ENCODE peak calls at places on chromosome X, in eight cellular contexts. One of them, this sample, is unnamed.

GRCh38 chrX:69072486-69073006 is 92.7 kb downstream of the PJA1 start:
- DNase-seq in EL: no peak
- DNase-seq in AG10803: no peak
- DNase-seq in ACHN: no peak
- DNase-seq in fibroblast of the aortic adventitia: no peak
- DNase-seq in tibial artery: no peak
- DNase-seq in SK-N-SH: peak; percentile 65
- DNase-seq in BJ: no peak
- DNase-seq in this sample: no peak

GRCh38 chrX:8971116-8971515 is 62.8 kb downstream of the FAM9B start:
- DNase-seq in BJ: no peak
- DNase-seq in SK-N-SH: peak; percentile 10
- DNase-seq in fibroblast of the aortic adventitia: peak; percentile 68
- DNase-seq in ACHN: peak; percentile 64
- DNase-seq in AG10803: peak; percentile 63
- DNase-seq in tibial artery: no peak
- DNase-seq in EL: peak; percentile 53
- DNase-seq in this sample: peak; percentile 21

GRCh38 chrX:75603833-75604232 is 81.0 kb upstream of the ZDHHC15 start:
- DNase-seq in AG10803: peak; percentile 12
- DNase-seq in tibial artery: no peak
- DNase-seq in BJ: no peak
- DNase-seq in fibroblast of the aortic adventitia: peak; percentile 40
- DNase-seq in ACHN: peak; percentile 20
- DNase-seq in EL: peak; percentile 0
- DNase-seq in SK-N-SH: peak; percentile 42
- DNase-seq in this sample: peak; percentile 5

GRCh38 chrX:10507181-10507580 is 113.2 kb downstream of the MID1 start:
- DNase-seq in tibial artery: no peak
- DNase-seq in BJ: no peak
- DNase-seq in fibroblast of the aortic adventitia: peak; percentile 71
- DNase-seq in AG10803: peak; percentile 69
- DNase-seq in SK-N-SH: no peak
- DNase-seq in ACHN: no peak
- DNase-seq in EL: peak; percentile 13
- DNase-seq in this sample: no peak

GRCh38 chrX:9327747-9328145 is 137.1 kb upstream of the TBL1X start:
- DNase-seq in SK-N-SH: no peak
- DNase-seq in EL: peak; percentile 85
- DNase-seq in tibial artery: no peak
- DNase-seq in BJ: peak; percentile 60
- DNase-seq in AG10803: peak; percentile 66
- DNase-seq in ACHN: peak; percentile 80
- DNase-seq in fibroblast of the aortic adventitia: peak; percentile 64
- DNase-seq in this sample: no peak

GRCh38 chrX:17537652-17538301 is 162.8 kb downstream of the NHS start:
- DNase-seq in fibroblast of the aortic adventitia: no peak
- DNase-seq in BJ: no peak
- DNase-seq in ACHN: no peak
- DNase-seq in EL: no peak
- DNase-seq in tibial artery: no peak
- DNase-seq in SK-N-SH: no peak
- DNase-seq in AG10803: no peak
- DNase-seq in this sample: no peak

GRCh38 chrX:137427813-137428212 is 138.1 kb upstream of the ZIC3 start:
- DNase-seq in AG10803: peak; percentile 0
- DNase-seq in fibroblast of the aortic adventitia: no peak
- DNase-seq in EL: no peak
- DNase-seq in tibial artery: no peak
- DNase-seq in ACHN: no peak
- DNase-seq in SK-N-SH: no peak
- DNase-seq in BJ: no peak
- DNase-seq in this sample: no peak

GRCh38 chrX:9952313-9952712 is 14.8 kb upstream of the CLDN34 start:
- DNase-seq in SK-N-SH: no peak
- DNase-seq in ACHN: no peak
- DNase-seq in AG10803: no peak
- DNase-seq in fibroblast of the aortic adventitia: no peak
- DNase-seq in BJ: no peak
- DNase-seq in EL: no peak
- DNase-seq in tibial artery: no peak
- DNase-seq in this sample: no peak

GRCh38 chrX:69088171-69088938 is 76.9 kb downstream of the PJA1 start:
- DNase-seq in SK-N-SH: peak; percentile 62
- DNase-seq in tibial artery: no peak
- DNase-seq in ACHN: no peak
- DNase-seq in EL: no peak
- DNase-seq in fibroblast of the aortic adventitia: peak; percentile 32
- DNase-seq in AG10803: peak; percentile 52
- DNase-seq in BJ: no peak
- DNase-seq in this sample: no peak

This sample was measured in naive B cell.